ENCODE peak calls at places on chromosomes 12 and 14, in seven cellular contexts. One of them, this sample, is unnamed.

GRCh38 chr14:98952595-98953325 is 319.2 kb downstream of the BCL11B start:
- DNase-seq in K562: no peak
- DNase-seq in H1: no peak
- DNase-seq in SK-N-SH: no peak
- DNase-seq in GM12891: no peak
- DNase-seq in HepG2: no peak
- DNase-seq in GM12878: no peak
- DNase-seq in this sample: no peak

GRCh38 chr12:122051231-122051876 is 27.2 kb upstream of the MLXIP start:
- DNase-seq in SK-N-SH: no peak
- DNase-seq in GM12891: no peak
- DNase-seq in HepG2: peak
- DNase-seq in K562: no peak
- DNase-seq in GM12878: no peak
- DNase-seq in H1: no peak
- DNase-seq in this sample: no peak

GRCh38 chr12:103169-103981 is 36.8 kb downstream of the IQSEC3 start:
- DNase-seq in K562: peak
- DNase-seq in GM12878: no peak
- DNase-seq in GM12891: no peak
- DNase-seq in SK-N-SH: peak
- DNase-seq in HepG2: no peak
- DNase-seq in H1: peak
- DNase-seq in this sample: no peak

GRCh38 chr14:62914025-62914424 is 131.2 kb downstream of the KCNH5 start:
- DNase-seq in HepG2: no peak
- DNase-seq in SK-N-SH: peak
- DNase-seq in GM12891: no peak
- DNase-seq in GM12878: no peak
- DNase-seq in K562: no peak
- DNase-seq in H1: no peak
- DNase-seq in this sample: no peak

GRCh38 chr14:92702441-92702918 is 45.9 kb downstream of the LGMN start:
- DNase-seq in GM12878: peak
- DNase-seq in K562: no peak
- DNase-seq in HepG2: no peak
- DNase-seq in GM12891: no peak
- DNase-seq in H1: no peak
- DNase-seq in SK-N-SH: no peak
- DNase-seq in this sample: no peak

GRCh38 chr14:74933925-74934435 is 10.9 kb upstream of the RPS6KL1 start:
- DNase-seq in SK-N-SH: no peak
- DNase-seq in GM12878: no peak
- DNase-seq in GM12891: no peak
- DNase-seq in HepG2: no peak
- DNase-seq in K562: no peak
- DNase-seq in H1: no peak
- DNase-seq in this sample: no peak

GRCh38 chr14:81406863-81407262 is 6.7 kb upstream of the STON2 start:
- DNase-seq in GM12878: no peak
- DNase-seq in SK-N-SH: no peak
- DNase-seq in HepG2: peak
- DNase-seq in H1: no peak
- DNase-seq in K562: no peak
- DNase-seq in GM12891: no peak
- DNase-seq in this sample: no peak

GRCh38 chr12:30652034-30652696 is 43.5 kb downstream of the IPO8 start:
- DNase-seq in HepG2: no peak
- DNase-seq in K562: no peak
- DNase-seq in GM12878: no peak
- DNase-seq in SK-N-SH: no peak
- DNase-seq in GM12891: no peak
- DNase-seq in H1: no peak
- DNase-seq in this sample: no peak

GRCh38 chr12:109723311-109723791 is 9.7 kb downstream of the FAM222A start:
- DNase-seq in GM12891: no peak
- DNase-seq in GM12878: no peak
- DNase-seq in SK-N-SH: peak
- DNase-seq in H1: no peak
- DNase-seq in K562: no peak
- DNase-seq in HepG2: no peak
- DNase-seq in this sample: no peak

GRCh38 chr12:50505945-50506344 is 1.2 kb downstream of the DIP2B start:
- DNase-seq in H1: no peak
- DNase-seq in HepG2: no peak
- DNase-seq in GM12891: no peak
- DNase-seq in SK-N-SH: no peak
- DNase-seq in K562: no peak
- DNase-seq in GM12878: no peak
- DNase-seq in this sample: no peak

GRCh38 chr12:106585237-106585834 is 2.5 kb downstream of the RFX4 start:
- DNase-seq in GM12891: no peak
- DNase-seq in H1: no peak
- DNase-seq in HepG2: no peak
- DNase-seq in K562: no peak
- DNase-seq in SK-N-SH: no peak
- DNase-seq in GM12878: no peak
- DNase-seq in this sample: no peak

GRCh38 chr14:99329711-99330315 is 57.8 kb upstream of the BCL11B start:
- DNase-seq in K562: no peak
- DNase-seq in GM12891: no peak
- DNase-seq in GM12878: no peak
- DNase-seq in SK-N-SH: no peak
- DNase-seq in H1: no peak
- DNase-seq in HepG2: no peak
- DNase-seq in this sample: no peak

GRCh38 chr12:62190921-62191746 is 69.1 kb upstream of the USP15 start:
- DNase-seq in GM12891: peak
- DNase-seq in H1: no peak
- DNase-seq in HepG2: no peak
- DNase-seq in GM12878: no peak
- DNase-seq in K562: no peak
- DNase-seq in SK-N-SH: peak
- DNase-seq in this sample: peak

GRCh38 chr14:45253754-45254300 is 825 bp upstream of the MIS18BP1 start:
- DNase-seq in K562: no peak
- DNase-seq in H1: no peak
- DNase-seq in HepG2: no peak
- DNase-seq in GM12878: no peak
- DNase-seq in SK-N-SH: no peak
- DNase-seq in GM12891: no peak
- DNase-seq in this sample: no peak

GRCh38 chr14:76293923-76294322 is 82.0 kb upstream of the ESRRB start:
- DNase-seq in K562: no peak
- DNase-seq in GM12878: no peak
- DNase-seq in SK-N-SH: no peak
- DNase-seq in GM12891: no peak
- DNase-seq in H1: no peak
- DNase-seq in HepG2: peak
- DNase-seq in this sample: no peak

GRCh38 chr12:103571286-103571685 is 15.8 kb upstream of the STAB2 start:
- DNase-seq in HepG2: peak
- DNase-seq in H1: no peak
- DNase-seq in GM12891: no peak
- DNase-seq in SK-N-SH: peak
- DNase-seq in GM12878: no peak
- DNase-seq in K562: no peak
- DNase-seq in this sample: no peak

GRCh38 chr14:35336171-35337073 is 44.2 kb downstream of the PSMA6 start:
- DNase-seq in SK-N-SH: peak
- DNase-seq in HepG2: peak
- DNase-seq in GM12878: no peak
- DNase-seq in H1: no peak
- DNase-seq in GM12891: no peak
- DNase-seq in K562: peak
- DNase-seq in this sample: no peak

GRCh38 chr12:93526786-93527428 is 45.6 kb upstream of the SOCS2 start:
- DNase-seq in GM12891: no peak
- DNase-seq in SK-N-SH: no peak
- DNase-seq in HepG2: peak
- DNase-seq in GM12878: no peak
- DNase-seq in K562: no peak
- DNase-seq in H1: no peak
- DNase-seq in this sample: no peak

GRCh38 chr14:94445003-94445402 is 7.6 kb downstream of the SERPINA11 start:
- DNase-seq in H1: no peak
- DNase-seq in SK-N-SH: no peak
- DNase-seq in GM12878: no peak
- DNase-seq in HepG2: no peak
- DNase-seq in K562: no peak
- DNase-seq in GM12891: no peak
- DNase-seq in this sample: no peak

DNA sequence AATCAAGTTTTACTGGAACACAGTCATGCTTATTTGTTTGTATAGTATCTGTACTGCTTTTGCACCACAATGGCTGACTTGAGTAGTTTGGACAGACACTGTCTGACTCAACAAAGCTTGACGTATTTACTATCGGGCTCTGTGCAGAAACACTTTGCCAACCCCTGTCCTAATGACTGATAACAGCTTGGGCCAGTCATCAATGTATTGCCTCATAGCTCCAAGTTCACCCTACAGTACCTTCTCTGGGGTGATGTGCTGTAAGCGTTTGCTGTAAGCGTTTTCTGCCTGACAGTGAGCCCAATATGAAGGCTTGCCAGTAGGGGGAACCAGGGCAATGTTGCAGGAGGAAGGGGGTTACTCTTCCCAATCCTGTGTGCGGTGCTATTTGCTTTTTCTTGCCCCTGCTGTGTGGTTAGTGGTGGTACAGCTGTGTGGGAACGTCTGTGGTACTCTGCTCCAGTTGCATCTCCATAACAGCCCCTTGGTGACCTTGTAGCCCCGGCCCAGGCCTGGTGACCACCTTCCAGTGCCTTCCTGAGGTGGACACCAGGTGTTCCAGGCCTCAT is 5.4 kb upstream of the CCDC177 start:
- DNase-seq in SK-N-SH: peak
- DNase-seq in GM12878: no peak
- DNase-seq in GM12891: no peak
- DNase-seq in H1: no peak
- DNase-seq in HepG2: peak
- DNase-seq in K562: peak
- DNase-seq in this sample: no peak
- TF ChIP-seq TAF1 in SK-N-SH: no peak
- TF ChIP-seq TAF1 in GM12878: no peak
- TF ChIP-seq TAF1 in GM12891: no peak
- TF ChIP-seq TAF1 in H1: no peak
- TF ChIP-seq TAF1 in HepG2: no peak
- TF ChIP-seq TAF1 in K562: no peak
- TF ChIP-seq TAF1 in this sample: no peak

GRCh38 chr12:117208811-117209455 is 18.7 kb upstream of the FBXO21 start:
- DNase-seq in GM12891: no peak
- DNase-seq in H1: no peak
- DNase-seq in K562: no peak
- DNase-seq in GM12878: no peak
- DNase-seq in HepG2: no peak
- DNase-seq in SK-N-SH: no peak
- DNase-seq in this sample: no peak
- TF ChIP-seq POLR2AphosphoS5 in GM12891: no peak
- TF ChIP-seq POLR2AphosphoS5 in H1: no peak
- TF ChIP-seq POLR2AphosphoS5 in K562: no peak
- TF ChIP-seq POLR2AphosphoS5 in GM12878: no peak
- TF ChIP-seq POLR2AphosphoS5 in HepG2: no peak
- TF ChIP-seq POLR2AphosphoS5 in SK-N-SH: no peak
- TF ChIP-seq POLR2AphosphoS5 in this sample: no peak

DNA sequence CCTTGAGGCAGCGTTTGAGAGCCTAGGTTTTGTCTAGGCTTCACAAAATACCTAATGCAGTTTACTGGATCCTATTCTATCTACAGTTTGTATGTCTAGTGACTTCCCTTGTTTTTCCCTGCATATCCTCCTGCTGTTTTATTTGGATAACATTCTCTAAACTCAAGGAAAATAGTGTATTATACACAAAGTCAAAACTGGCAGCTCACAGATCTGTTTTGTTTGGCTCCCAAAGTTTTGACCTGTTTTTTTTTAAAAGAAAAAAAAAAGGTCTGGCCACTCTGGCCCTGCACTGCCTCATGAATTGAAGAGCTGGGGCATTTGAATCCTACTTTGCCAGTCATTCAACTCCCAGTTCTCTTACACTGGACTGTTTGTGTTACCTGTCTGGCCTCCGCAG is 155.3 kb downstream of the KICS2 start:
- DNase-seq in HepG2: no peak
- DNase-seq in GM12878: no peak
- DNase-seq in SK-N-SH: no peak
- DNase-seq in K562: no peak
- DNase-seq in GM12891: no peak
- DNase-seq in H1: no peak
- DNase-seq in this sample: no peak
- TF ChIP-seq TAF1 in HepG2: no peak
- TF ChIP-seq TAF1 in GM12878: no peak
- TF ChIP-seq TAF1 in SK-N-SH: no peak
- TF ChIP-seq TAF1 in K562: no peak
- TF ChIP-seq TAF1 in GM12891: no peak
- TF ChIP-seq TAF1 in H1: no peak
- TF ChIP-seq TAF1 in this sample: no peak

DNA sequence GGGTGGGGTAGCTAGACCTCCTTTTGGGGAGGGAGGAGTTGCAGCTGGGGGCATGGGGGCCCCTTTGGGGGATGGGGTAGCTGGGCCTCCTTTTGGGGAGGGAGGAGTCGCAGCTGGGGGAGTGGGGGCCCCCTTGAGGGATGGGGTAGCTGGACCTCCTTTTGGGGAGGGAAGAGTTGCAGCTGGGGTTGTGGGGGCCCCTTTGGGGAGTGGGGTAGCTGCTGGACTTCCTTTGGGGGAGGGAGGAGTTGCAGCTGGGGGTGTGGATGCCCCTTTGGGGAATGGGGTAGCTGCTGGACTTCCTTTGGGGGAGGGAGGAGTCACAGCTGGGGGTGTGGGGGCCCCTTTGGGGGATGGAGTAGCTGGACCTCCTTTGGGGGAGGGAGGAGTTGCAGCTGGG is 6.9 kb downstream of the NACA start:
- DNase-seq in K562: no peak
- DNase-seq in H1: no peak
- DNase-seq in HepG2: no peak
- DNase-seq in GM12891: no peak
- DNase-seq in SK-N-SH: no peak
- DNase-seq in GM12878: no peak
- DNase-seq in this sample: no peak
- TF ChIP-seq POLR2AphosphoS5 in K562: no peak
- TF ChIP-seq POLR2AphosphoS5 in H1: no peak
- TF ChIP-seq POLR2AphosphoS5 in HepG2: no peak
- TF ChIP-seq POLR2AphosphoS5 in GM12891: no peak
- TF ChIP-seq POLR2AphosphoS5 in SK-N-SH: no peak
- TF ChIP-seq POLR2AphosphoS5 in GM12878: no peak
- TF ChIP-seq POLR2AphosphoS5 in this sample: no peak

GRCh38 chr14:87041290-87042020 is 951.5 kb downstream of the GALC start:
- DNase-seq in SK-N-SH: no peak
- DNase-seq in K562: no peak
- DNase-seq in GM12891: no peak
- DNase-seq in H1: no peak
- DNase-seq in HepG2: no peak
- DNase-seq in GM12878: no peak
- DNase-seq in this sample: no peak
- TF ChIP-seq TAF1 in SK-N-SH: no peak
- TF ChIP-seq TAF1 in K562: no peak
- TF ChIP-seq TAF1 in GM12891: no peak
- TF ChIP-seq TAF1 in H1: no peak
- TF ChIP-seq TAF1 in HepG2: no peak
- TF ChIP-seq TAF1 in GM12878: no peak
- TF ChIP-seq TAF1 in this sample: no peak

This sample was measured in GM12892.